ENCODE peak calls at places on chromosomes 4 and X, in eight cellular contexts. F is CD4-positive, alpha-beta memory T cell; J is HepG2; T is CD8-positive, alpha-beta T cell; N is small intestine; H is cardiac muscle cell; R is neural progenitor cell; X is left lung. Y is an unnamed sample.

GRCh38 chr4:98638661-98639060 is 19.8 kb downstream of the TSPAN5 start:
- DNase-seq in F (no peak), J (no peak), T (no peak), N (no peak), H (no peak), R (no peak), X (no peak), Y (no peak)

GRCh38 chr4:121726642-121727268 is 30.0 kb upstream of the ANXA5 start:
- DNase-seq in F (no peak), J (peak), T (no peak), N (peak), H (peak), R (peak), X (no peak), Y (no peak)

GRCh38 chr4:17468638-17469221 is 43.2 kb downstream of the QDPR start:
- DNase-seq in F (no peak), J (peak), T (no peak), N (peak), H (peak), R (peak), X (no peak), Y (no peak)

GRCh38 chrX:66760648-66761047 is 121.8 kb upstream of the EDA2R start:
- DNase-seq in F (no peak), J (no peak), T (no peak), N (no peak), H (no peak), R (peak), X (no peak), Y (no peak)

GRCh38 chr4:86496094-86497060 is 97.7 kb upstream of the PTPN13 start:
- DNase-seq in F (peak), J (no peak), T (no peak), N (peak), H (peak), R (peak), X (no peak), Y (no peak)

GRCh38 chr4:53716471-53717063 is 125.3 kb upstream of the LNX1 start:
- DNase-seq in F (no peak), J (no peak), T (no peak), N (no peak), H (no peak), R (no peak), X (no peak), Y (no peak)

GRCh38 chrX:41734530-41734929 is 10.5 kb downstream of the GPR82 start:
- DNase-seq in F (no peak), J (peak), T (no peak), N (no peak), H (no peak), R (peak), X (no peak), Y (no peak)

GRCh38 chr4:5043579-5043978 is 7.7 kb upstream of the STK32B start:
- DNase-seq in F (no peak), J (no peak), T (no peak), N (no peak), H (no peak), R (no peak), X (no peak), Y (no peak)

GRCh38 chr4:55321707-55322264 is 24.3 kb upstream of the SRD5A3 start:
- DNase-seq in F (no peak), J (peak), T (no peak), N (peak), H (peak), R (peak), X (no peak), Y (peak)

GRCh38 chr4:3073158-3074077 is 920 bp downstream of the HTT-AS start:
- DNase-seq in F (peak), J (peak), T (peak), N (no peak), H (peak), R (peak), X (peak), Y (peak)

GRCh38 chrX:15269618-15270521 is at the start of gene ASB9:
- DNase-seq in F (no peak), J (peak), T (peak), N (peak), H (peak), R (no peak), X (no peak), Y (peak)

GRCh38 chr4:108714880-108715279 is 48.0 kb downstream of the ETNPPL start:
- DNase-seq in F (no peak), J (peak), T (no peak), N (no peak), H (no peak), R (no peak), X (no peak), Y (no peak)

GRCh38 chrX:13837290-13837745 is 20.4 kb upstream of the GPM6B start:
- DNase-seq in F (no peak), J (no peak), T (no peak), N (no peak), H (no peak), R (peak), X (no peak), Y (no peak)

GRCh38 chr4:101020956-101021355 is 326.4 kb downstream of the PPP3CA start:
- DNase-seq in F (peak), J (no peak), T (no peak), N (peak), H (no peak), R (no peak), X (no peak), Y (no peak)

GRCh38 chrX:109199726-109200125 is 282.2 kb downstream of the GUCY2F start:
- DNase-seq in F (no peak), J (no peak), T (no peak), N (no peak), H (no peak), R (no peak), X (no peak), Y (no peak)

DNA sequence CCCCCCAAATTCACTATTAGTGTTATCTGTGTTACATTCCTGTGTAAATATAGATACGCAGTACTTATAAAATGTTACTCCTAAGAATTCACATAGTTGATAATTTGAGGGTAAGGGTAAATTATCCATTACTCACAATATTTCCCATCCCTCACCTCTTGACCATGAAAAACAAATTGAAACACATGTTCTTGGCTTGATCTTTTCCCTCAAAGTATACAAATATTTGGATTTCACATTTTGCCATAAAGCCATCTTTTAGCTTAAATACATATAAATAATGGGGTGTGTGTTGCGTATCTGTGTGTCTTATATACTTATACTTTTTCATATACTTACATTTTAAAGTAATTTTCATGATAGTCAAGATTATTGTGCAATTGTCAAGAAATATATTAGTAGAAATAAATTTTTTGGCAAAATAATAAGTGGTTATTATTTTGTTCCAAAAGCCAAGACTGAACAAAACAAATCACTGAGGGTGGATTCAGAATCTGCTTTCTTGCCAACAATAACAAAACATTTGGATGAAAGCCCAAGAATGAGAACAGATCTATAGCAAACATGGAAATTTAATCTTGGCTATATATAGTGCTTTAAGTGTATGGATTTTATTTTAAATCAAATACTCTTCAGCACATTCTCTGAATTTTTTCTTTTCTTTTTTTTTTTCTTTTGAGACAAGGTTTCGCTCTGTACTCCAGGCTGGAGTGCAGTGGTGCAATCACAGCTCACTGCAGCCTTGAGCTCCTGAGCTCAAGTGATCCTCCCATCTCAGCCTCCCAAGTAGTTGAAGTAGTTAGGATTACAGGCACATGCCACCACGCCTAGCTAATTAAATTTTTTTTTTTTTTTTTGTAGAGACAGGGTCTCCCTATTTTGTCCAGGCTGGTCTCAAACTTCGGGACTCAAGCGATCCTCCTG is 48.5 kb upstream of the PRSS48 start:
- DNase-seq in F (no peak), J (no peak), T (no peak), N (no peak), H (no peak), R (no peak), X (no peak), Y (no peak)
- H3K4me3 ChIP-seq in F (no peak), J (no peak), T (no peak), N (no peak), H (no peak), R (no peak), X (no peak), Y (peak)

DNA sequence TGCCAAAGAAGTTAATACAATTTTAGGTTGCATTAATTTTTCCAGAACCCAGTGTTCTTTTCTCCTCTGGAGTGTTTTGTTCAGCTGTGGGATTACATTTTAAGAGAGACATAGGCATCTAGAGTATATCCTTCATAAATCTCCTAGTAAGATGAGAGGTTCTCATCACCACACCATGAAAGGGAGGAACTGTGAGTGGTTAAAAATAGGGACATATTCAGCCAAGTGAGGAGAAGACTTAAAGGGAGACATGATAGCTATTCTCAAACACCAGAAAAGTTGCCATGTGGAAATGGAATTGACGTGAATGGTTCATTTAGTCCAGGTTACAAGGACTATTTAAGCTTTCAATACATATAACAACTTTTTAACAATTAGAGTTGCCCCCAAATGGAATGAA is 6.5 kb upstream of the MRPL1 start:
- DNase-seq in F (no peak), J (no peak), T (no peak), N (no peak), H (no peak), R (no peak), X (no peak), Y (no peak)
- H3K4me3 ChIP-seq in F (no peak), J (no peak), T (peak), N (no peak), H (no peak), R (no peak), X (no peak), Y (no peak)

GRCh38 chrX:17738002-17738713 is 865 bp downstream of the SCML1 start:
- DNase-seq in F (peak), J (peak), T (peak), N (peak), H (peak), R (peak), X (peak), Y (peak)

GRCh38 chrX:17736478-17736855 is 826 bp upstream of the SCML1 start:
- DNase-seq in F (no peak), J (no peak), T (no peak), N (no peak), H (no peak), R (no peak), X (no peak), Y (no peak)

GRCh38 chrX:17736856-17737706 is at the start of gene SCML1:
- DNase-seq in F (peak), J (peak), T (peak), N (peak), H (peak), R (peak), X (peak), Y (peak)

GRCh38 chrX:17738737-17739535 is 1.6 kb downstream of the SCML1 start:
- DNase-seq in F (no peak), J (no peak), T (no peak), N (no peak), H (no peak), R (no peak), X (no peak), Y (no peak)

DNA sequence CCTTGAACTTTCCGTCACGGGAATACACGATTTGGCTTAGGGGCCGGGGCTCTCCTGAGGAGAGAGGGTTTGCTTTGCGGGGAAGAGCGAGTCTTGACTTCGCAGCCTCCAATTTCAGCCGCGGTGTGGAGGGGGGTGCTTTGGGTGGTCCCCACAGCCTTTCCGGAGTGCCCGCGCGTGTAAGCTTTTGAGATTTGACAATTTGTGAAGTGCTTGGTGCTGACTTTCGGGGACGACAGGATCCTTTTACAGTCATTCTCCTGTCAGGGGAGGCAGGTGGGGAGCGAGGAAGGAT is 361 bp downstream of the SCML1 start:
- DNase-seq in F (no peak), J (no peak), T (peak), N (no peak), H (no peak), R (no peak), X (no peak), Y (no peak)
- H3K4me3 ChIP-seq in F (no peak), J (peak), T (peak), N (peak), H (peak), R (peak), X (peak), Y (peak)

GRCh38 chr4:7103599-7104365 is 35.9 kb upstream of the GRPEL1 start:
- DNase-seq in F (no peak), J (peak), T (no peak), N (peak), H (peak), R (peak), X (no peak), Y (peak)
- H3K4me3 ChIP-seq in F (no peak), J (peak), T (peak), N (no peak), H (no peak), R (peak), X (peak), Y (peak)

GRCh38 chrX:141175786-141176185 is 1.1 kb downstream of the LDOC1 start:
- DNase-seq in F (no peak), J (no peak), T (no peak), N (no peak), H (no peak), R (no peak), X (no peak), Y (no peak)
- H3K4me3 ChIP-seq in F (no peak), J (no peak), T (no peak), N (no peak), H (no peak), R (peak), X (peak), Y (peak)

GRCh38 chr4:148376151-148376550 is 66.1 kb downstream of the NR3C2 start:
- DNase-seq in F (peak), J (peak), T (peak), N (peak), H (no peak), R (no peak), X (no peak), Y (no peak)

GRCh38 chr4:148373093-148373492 is 69.1 kb downstream of the NR3C2 start:
- DNase-seq in F (no peak), J (no peak), T (no peak), N (no peak), H (no peak), R (no peak), X (no peak), Y (no peak)

GRCh38 chr4:148369919-148370318 is 72.3 kb downstream of the NR3C2 start:
- DNase-seq in F (no peak), J (peak), T (no peak), N (no peak), H (no peak), R (no peak), X (no peak), Y (no peak)

DNA sequence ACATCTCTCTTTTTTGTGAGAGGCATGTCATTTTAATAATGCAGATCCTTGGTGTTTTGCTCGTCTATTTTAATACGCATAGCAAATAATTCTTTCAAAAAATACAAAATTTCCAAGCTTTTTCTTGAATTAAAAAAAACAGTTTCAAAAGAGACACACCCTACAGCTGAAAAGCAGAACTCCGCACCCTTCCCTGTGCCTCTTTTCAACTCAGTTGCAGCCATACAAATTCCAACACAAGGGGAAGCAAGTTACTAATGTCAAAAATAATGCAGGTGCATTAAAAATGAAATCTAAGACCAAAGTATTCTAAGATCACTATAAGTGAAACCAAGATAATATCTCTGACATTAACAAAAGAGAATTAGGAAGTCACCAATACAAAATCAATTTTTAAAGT is 66.6 kb downstream of the NR3C2 start:
- DNase-seq in F (no peak), J (no peak), T (no peak), N (no peak), H (no peak), R (no peak), X (no peak), Y (no peak)
- H3K4me3 ChIP-seq in F (no peak), J (no peak), T (peak), N (no peak), H (no peak), R (no peak), X (peak), Y (peak)

GRCh38 chr4:48049483-48049882 is 32.9 kb downstream of the NIPAL1 start:
- DNase-seq in F (no peak), J (no peak), T (no peak), N (no peak), H (no peak), R (no peak), X (peak), Y (no peak)

GRCh38 chr4:48047421-48047844 is 30.9 kb downstream of the NIPAL1 start:
- DNase-seq in F (peak), J (no peak), T (peak), N (peak), H (no peak), R (no peak), X (no peak), Y (no peak)

GRCh38 chr4:48044298-48044697 is 27.7 kb downstream of the NIPAL1 start:
- DNase-seq in F (no peak), J (no peak), T (no peak), N (no peak), H (no peak), R (no peak), X (no peak), Y (no peak)

GRCh38 chr4:48046059-48046458 is 29.5 kb downstream of the NIPAL1 start:
- DNase-seq in F (no peak), J (no peak), T (no peak), N (no peak), H (no peak), R (no peak), X (no peak), Y (no peak)

DNA sequence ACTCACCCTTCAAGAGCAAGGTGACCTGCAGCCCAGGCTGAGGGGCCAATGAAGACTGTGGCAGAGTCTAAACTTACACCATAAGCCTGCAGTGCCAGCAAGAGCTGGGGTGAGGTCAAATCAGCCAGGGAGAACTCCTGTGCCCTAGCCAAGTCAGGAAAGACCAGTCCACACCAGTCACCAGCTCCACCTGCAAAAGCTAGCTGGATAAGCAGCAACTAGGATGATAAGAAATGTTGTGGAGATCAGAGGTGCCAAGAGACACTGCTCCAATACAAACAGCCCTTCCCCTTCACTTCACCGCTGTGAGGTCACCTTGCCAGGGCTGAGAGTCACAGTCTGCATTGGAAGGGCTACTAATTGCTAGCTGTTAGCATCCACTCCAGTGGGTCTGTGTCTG is 31.3 kb downstream of the NIPAL1 start:
- DNase-seq in F (no peak), J (no peak), T (no peak), N (peak), H (peak), R (no peak), X (peak), Y (no peak)
- H3K4me3 ChIP-seq in F (no peak), J (no peak), T (no peak), N (no peak), H (no peak), R (no peak), X (no peak), Y (no peak)

DNA sequence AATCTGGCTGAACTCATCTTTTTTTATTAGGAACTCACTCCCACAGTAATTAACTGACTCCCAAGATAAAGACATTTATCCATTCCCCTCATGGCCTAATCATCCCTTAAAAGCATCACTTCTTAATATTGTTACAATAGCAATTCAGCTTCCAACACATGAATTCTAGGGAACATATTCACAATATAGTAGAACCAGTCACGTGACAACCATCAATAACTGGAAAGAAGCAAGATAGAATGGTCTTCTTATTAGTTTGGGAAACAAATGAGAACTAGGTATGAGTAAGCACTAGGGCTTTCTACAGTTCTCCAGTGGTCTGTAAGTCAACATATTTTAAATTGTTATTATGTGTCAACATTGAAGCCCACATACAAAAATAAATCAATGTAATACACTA is 170.1 kb downstream of the KLHL4 start:
- DNase-seq in F (no peak), J (no peak), T (no peak), N (no peak), H (no peak), R (no peak), X (no peak), Y (no peak)
- H3K4me3 ChIP-seq in F (no peak), J (no peak), T (no peak), N (no peak), H (no peak), R (no peak), X (no peak), Y (no peak)

DNA sequence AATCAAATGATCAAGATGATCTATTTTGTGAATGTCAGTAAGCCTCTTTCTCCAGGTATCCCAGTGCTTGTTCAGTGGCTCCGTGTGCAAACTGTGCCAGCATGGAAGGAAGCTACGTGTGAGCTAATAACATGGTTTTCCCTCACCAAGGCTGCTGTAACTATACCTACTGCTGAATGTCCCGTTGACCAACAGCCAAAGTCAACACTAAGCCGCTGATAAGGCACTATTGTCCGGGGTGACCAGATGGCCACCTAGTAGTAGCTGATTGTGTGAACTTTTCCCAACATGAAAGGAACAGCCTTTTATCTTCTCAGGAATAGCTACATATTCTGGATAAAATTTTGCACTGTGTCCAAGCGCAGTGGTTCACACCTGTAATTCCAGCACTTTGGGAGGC is 58.0 kb upstream of the ABCG2 start:
- DNase-seq in F (no peak), J (peak), T (no peak), N (peak), H (no peak), R (no peak), X (no peak), Y (no peak)
- H3K4me3 ChIP-seq in F (no peak), J (no peak), T (no peak), N (no peak), H (no peak), R (no peak), X (no peak), Y (no peak)

GRCh38 chrX:39653656-39654055 is 444.1 kb downstream of the BCOR start:
- DNase-seq in F (no peak), J (no peak), T (no peak), N (no peak), H (no peak), R (peak), X (no peak), Y (no peak)
- H3K4me3 ChIP-seq in F (no peak), J (no peak), T (no peak), N (no peak), H (no peak), R (peak), X (no peak), Y (no peak)

Y was measured in tibial artery.